ENCODE peak calls at places on chromosomes 4 and X, in nine cellular contexts. C is stomach; D is tibial nerve; B is NCI-H146; E is ovary; S is stimulated activated CD4-positive, alpha-beta T cell treated with anti-CD3 and anti-CD28 coated beads, Interleukin-2, amount 100 ng/mL, for 4 hours; Q is NCI-H1436; I is osteocyte; Z is mesothelial cell of epicardium. W is an unnamed sample.

GRCh38 chrX:129984196-129984962 is 1.9 kb downstream of the BCORL1 start:
- DNase-seq in S (peak), E (peak), D (peak), I (no peak), Z (peak), Q (no peak), C (no peak), B (peak), W (no peak)

GRCh38 chr4:99893029-99893428 is 1.2 kb downstream of the LAMTOR3 start:
- DNase-seq in E (no peak), S (no peak), C (no peak), D (no peak), B (no peak), I (no peak), Z (no peak), Q (no peak), W (no peak)

GRCh38 chr4:7815562-7815961 is 124.1 kb downstream of the AFAP1 start:
- DNase-seq in I (no peak), D (no peak), E (no peak), B (no peak), S (no peak), C (no peak), Q (no peak), Z (no peak), W (peak)

GRCh38 chr4:115154826-115155225 is 41.4 kb upstream of the NDST4 start:
- DNase-seq in B (no peak), Q (no peak), D (no peak), S (no peak), C (no peak), I (no peak), E (no peak), Z (no peak), W (peak)

GRCh38 chr4:6369035-6369434 is 99.4 kb downstream of the WFS1 start:
- DNase-seq in C (no peak), Q (no peak), S (no peak), Z (no peak), I (no peak), B (no peak), E (no peak), D (no peak), W (no peak)

GRCh38 chr4:137647375-137647774 is 115.1 kb upstream of the PCDH18 start:
- DNase-seq in Q (no peak), B (no peak), I (no peak), Z (no peak), S (no peak), D (no peak), E (no peak), C (no peak), W (no peak)

GRCh38 chrX:154354013-154354412 is 20.4 kb downstream of the FLNA start:
- DNase-seq in D (no peak), C (no peak), E (no peak), S (no peak), Q (no peak), Z (no peak), B (no peak), I (no peak), W (no peak)

GRCh38 chr4:113823291-113823659 is 61.7 kb upstream of the CAMK2D start:
- DNase-seq in C (no peak), S (no peak), D (no peak), Z (no peak), I (no peak), B (no peak), E (no peak), Q (no peak), W (no peak)

GRCh38 chr4:146545102-146545501 is 23.4 kb upstream of the SLC10A7 start:
- DNase-seq in Z (no peak), C (no peak), D (no peak), E (no peak), S (no peak), Q (no peak), I (no peak), B (no peak), W (peak)

GRCh38 chr4:87375719-87376291 is 15.2 kb downstream of the HSD17B11 start:
- DNase-seq in I (no peak), C (peak), E (peak), D (peak), B (no peak), S (no peak), Q (peak), Z (no peak), W (peak)

GRCh38 chrX:150366951-150367545 is 3.9 kb downstream of the MAMLD1 start:
- DNase-seq in I (no peak), E (no peak), D (no peak), S (no peak), B (no peak), C (no peak), Q (no peak), Z (no peak), W (no peak)

GRCh38 chrX:84729408-84729807 is 227.2 kb upstream of the HDX start:
- DNase-seq in Q (no peak), B (no peak), E (no peak), D (no peak), I (no peak), S (no peak), Z (no peak), C (no peak), W (no peak)

GRCh38 chrX:10972731-10973130 is 138.4 kb upstream of the HCCS start:
- DNase-seq in I (no peak), E (no peak), Q (no peak), S (no peak), C (no peak), Z (no peak), D (no peak), B (no peak), W (no peak)

GRCh38 chr4:137651128-137651527 is 118.8 kb upstream of the PCDH18 start:
- DNase-seq in I (no peak), B (no peak), Z (no peak), E (no peak), S (no peak), C (no peak), Q (no peak), D (no peak), W (no peak)

GRCh38 chr4:96170198-96170597 is 330.3 kb downstream of the PDHA2 start:
- DNase-seq in C (no peak), D (no peak), Z (no peak), B (peak), E (no peak), Q (no peak), I (no peak), S (no peak), W (no peak)

GRCh38 chr4:102493794-102494193 is 7.4 kb upstream of the NFKB1 start:
- DNase-seq in B (peak), Z (no peak), C (peak), Q (no peak), D (no peak), I (no peak), E (no peak), S (no peak), W (peak)

GRCh38 chr4:152038238-152038637 is 277.4 kb upstream of the GATB start:
- DNase-seq in D (no peak), S (no peak), B (no peak), Z (no peak), I (no peak), C (no peak), Q (no peak), E (no peak), W (no peak)

W was measured in NCI-H69.